ENCODE peak calls at places on chromosomes 4 and X, in eight cellular contexts. One of them, this sample, is unnamed. For H3K36me3, the result is how much of the 10 kb centered on the place peaks cover.

GRCh38 chr4:168917150-168917779 is 92.8 kb downstream of the CBR4 start:
- DNase-seq in sigmoid colon: no peak
- DNase-seq in stomach: no peak
- DNase-seq in SK-N-SH: peak
- DNase-seq in GM23338: peak
- DNase-seq in K562: peak
- DNase-seq in prostate gland: no peak
- DNase-seq in upper lobe of left lung: no peak
- DNase-seq in this sample: no peak

GRCh38 chr4:133095591-133095990 is 53.5 kb upstream of the PCDH10 start:
- DNase-seq in sigmoid colon: no peak
- DNase-seq in stomach: no peak
- DNase-seq in SK-N-SH: no peak
- DNase-seq in GM23338: no peak
- DNase-seq in K562: no peak
- DNase-seq in prostate gland: no peak
- DNase-seq in upper lobe of left lung: no peak
- DNase-seq in this sample: no peak

GRCh38 chr4:86223472-86223871 is 136.4 kb downstream of the MAPK10 start:
- DNase-seq in sigmoid colon: no peak
- DNase-seq in stomach: no peak
- DNase-seq in SK-N-SH: peak
- DNase-seq in GM23338: peak
- DNase-seq in K562: peak
- DNase-seq in prostate gland: no peak
- DNase-seq in upper lobe of left lung: no peak
- DNase-seq in this sample: no peak

GRCh38 chrX:112163916-112164315 is 81.3 kb upstream of the TRPC5 start:
- DNase-seq in sigmoid colon: no peak
- DNase-seq in stomach: no peak
- DNase-seq in SK-N-SH: no peak
- DNase-seq in GM23338: no peak
- DNase-seq in K562: no peak
- DNase-seq in prostate gland: no peak
- DNase-seq in upper lobe of left lung: no peak
- DNase-seq in this sample: no peak

GRCh38 chrX:119359618-119360382 is 39.3 kb upstream of the SLC25A43 start:
- DNase-seq in sigmoid colon: no peak
- DNase-seq in stomach: no peak
- DNase-seq in SK-N-SH: no peak
- DNase-seq in GM23338: no peak
- DNase-seq in K562: no peak
- DNase-seq in prostate gland: no peak
- DNase-seq in upper lobe of left lung: no peak
- DNase-seq in this sample: no peak

GRCh38 chr4:137664055-137664405 is 131.7 kb upstream of the PCDH18 start:
- DNase-seq in sigmoid colon: no peak
- DNase-seq in stomach: no peak
- DNase-seq in SK-N-SH: no peak
- DNase-seq in GM23338: peak
- DNase-seq in K562: no peak
- DNase-seq in prostate gland: no peak
- DNase-seq in upper lobe of left lung: no peak
- DNase-seq in this sample: no peak

GRCh38 chrX:15204130-15204751 is 65.6 kb downstream of the ASB9 start:
- DNase-seq in sigmoid colon: no peak
- DNase-seq in stomach: no peak
- DNase-seq in SK-N-SH: no peak
- DNase-seq in GM23338: no peak
- DNase-seq in K562: no peak
- DNase-seq in prostate gland: no peak
- DNase-seq in upper lobe of left lung: no peak
- DNase-seq in this sample: no peak

GRCh38 chr4:175339100-175339707 is 421.0 kb downstream of the ADAM29 start:
- DNase-seq in sigmoid colon: no peak
- DNase-seq in stomach: no peak
- DNase-seq in SK-N-SH: no peak
- DNase-seq in GM23338: no peak
- DNase-seq in K562: no peak
- DNase-seq in prostate gland: no peak
- DNase-seq in upper lobe of left lung: no peak
- DNase-seq in this sample: no peak

GRCh38 chr4:75015627-75016026 is 82.7 kb downstream of the PARM1 start:
- DNase-seq in sigmoid colon: no peak
- DNase-seq in stomach: peak
- DNase-seq in SK-N-SH: no peak
- DNase-seq in GM23338: no peak
- DNase-seq in K562: no peak
- DNase-seq in prostate gland: peak
- DNase-seq in upper lobe of left lung: peak
- DNase-seq in this sample: no peak

GRCh38 chrX:13428055-13428786 is 108.4 kb upstream of the ATXN3L start:
- DNase-seq in sigmoid colon: no peak
- DNase-seq in stomach: no peak
- DNase-seq in SK-N-SH: no peak
- DNase-seq in GM23338: peak
- DNase-seq in K562: no peak
- DNase-seq in prostate gland: no peak
- DNase-seq in upper lobe of left lung: no peak
- DNase-seq in this sample: no peak

GRCh38 chr4:131613086-131613823 is 1535.8 kb upstream of the PCDH10 start:
- DNase-seq in sigmoid colon: no peak
- DNase-seq in stomach: no peak
- DNase-seq in SK-N-SH: no peak
- DNase-seq in GM23338: no peak
- DNase-seq in K562: no peak
- DNase-seq in prostate gland: no peak
- DNase-seq in upper lobe of left lung: no peak
- DNase-seq in this sample: no peak

GRCh38 chr4:101655847-101656246 is 134.7 kb upstream of the BANK1 start:
- DNase-seq in sigmoid colon: no peak
- DNase-seq in stomach: no peak
- DNase-seq in SK-N-SH: no peak
- DNase-seq in GM23338: no peak
- DNase-seq in K562: no peak
- DNase-seq in prostate gland: no peak
- DNase-seq in upper lobe of left lung: no peak
- DNase-seq in this sample: no peak

GRCh38 chrX:57083143-57083542 is 38.2 kb downstream of the SPIN2B start:
- DNase-seq in sigmoid colon: no peak
- DNase-seq in stomach: no peak
- DNase-seq in SK-N-SH: no peak
- DNase-seq in GM23338: peak
- DNase-seq in K562: no peak
- DNase-seq in prostate gland: no peak
- DNase-seq in upper lobe of left lung: no peak
- DNase-seq in this sample: no peak

GRCh38 chr4:100311181-100311580 is 120.9 kb upstream of the DDIT4L start:
- DNase-seq in sigmoid colon: no peak
- DNase-seq in stomach: no peak
- DNase-seq in SK-N-SH: no peak
- DNase-seq in GM23338: peak
- DNase-seq in K562: no peak
- DNase-seq in prostate gland: no peak
- DNase-seq in upper lobe of left lung: no peak
- DNase-seq in this sample: no peak

GRCh38 chr4:186167605-186168004 is 23.8 kb upstream of the CYP4V2 start:
- DNase-seq in sigmoid colon: no peak
- DNase-seq in stomach: no peak
- DNase-seq in SK-N-SH: no peak
- DNase-seq in GM23338: peak
- DNase-seq in K562: no peak
- DNase-seq in prostate gland: no peak
- DNase-seq in upper lobe of left lung: no peak
- DNase-seq in this sample: peak

GRCh38 chr4:53005149-53005546 is 143.0 kb downstream of the RASL11B start:
- DNase-seq in sigmoid colon: no peak
- DNase-seq in stomach: no peak
- DNase-seq in SK-N-SH: no peak
- DNase-seq in GM23338: no peak
- DNase-seq in K562: no peak
- DNase-seq in prostate gland: no peak
- DNase-seq in upper lobe of left lung: no peak
- DNase-seq in this sample: no peak

GRCh38 chr4:16761031-16761430 is 137.4 kb downstream of the LDB2 start:
- DNase-seq in sigmoid colon: no peak
- DNase-seq in stomach: no peak
- DNase-seq in SK-N-SH: no peak
- DNase-seq in GM23338: no peak
- DNase-seq in K562: no peak
- DNase-seq in prostate gland: no peak
- DNase-seq in upper lobe of left lung: no peak
- DNase-seq in this sample: no peak

GRCh38 chr4:4438891-4439290 is 52.0 kb downstream of the NSG1 start:
- DNase-seq in sigmoid colon: no peak
- DNase-seq in stomach: no peak
- DNase-seq in SK-N-SH: no peak
- DNase-seq in GM23338: no peak
- DNase-seq in K562: no peak
- DNase-seq in prostate gland: no peak
- DNase-seq in upper lobe of left lung: no peak
- DNase-seq in this sample: no peak
- H3K36me3 ChIP-seq in sigmoid colon: under half
- H3K36me3 ChIP-seq in stomach: half or more
- H3K36me3 ChIP-seq in SK-N-SH: under half
- H3K36me3 ChIP-seq in GM23338: under half
- H3K36me3 ChIP-seq in K562: under half
- H3K36me3 ChIP-seq in prostate gland: under half
- H3K36me3 ChIP-seq in upper lobe of left lung: under half
- H3K36me3 ChIP-seq in this sample: under half

GRCh38 chr4:40630335-40631021 is 814 bp upstream of the RBM47 start:
- DNase-seq in sigmoid colon: peak
- DNase-seq in stomach: peak
- DNase-seq in SK-N-SH: peak
- DNase-seq in GM23338: peak
- DNase-seq in K562: no peak
- DNase-seq in prostate gland: peak
- DNase-seq in upper lobe of left lung: peak
- DNase-seq in this sample: no peak

GRCh38 chr4:40626183-40626990 is 3.3 kb downstream of the RBM47 start:
- DNase-seq in sigmoid colon: no peak
- DNase-seq in stomach: no peak
- DNase-seq in SK-N-SH: no peak
- DNase-seq in GM23338: peak
- DNase-seq in K562: no peak
- DNase-seq in prostate gland: peak
- DNase-seq in upper lobe of left lung: no peak
- DNase-seq in this sample: no peak

GRCh38 chr4:40628888-40629287 is 776 bp downstream of the RBM47 start:
- DNase-seq in sigmoid colon: no peak
- DNase-seq in stomach: no peak
- DNase-seq in SK-N-SH: no peak
- DNase-seq in GM23338: peak
- DNase-seq in K562: no peak
- DNase-seq in prostate gland: no peak
- DNase-seq in upper lobe of left lung: no peak
- DNase-seq in this sample: no peak

GRCh38 chr4:40627540-40627939 is 2.1 kb downstream of the RBM47 start:
- DNase-seq in sigmoid colon: no peak
- DNase-seq in stomach: no peak
- DNase-seq in SK-N-SH: no peak
- DNase-seq in GM23338: no peak
- DNase-seq in K562: no peak
- DNase-seq in prostate gland: no peak
- DNase-seq in upper lobe of left lung: no peak
- DNase-seq in this sample: no peak

DNA sequence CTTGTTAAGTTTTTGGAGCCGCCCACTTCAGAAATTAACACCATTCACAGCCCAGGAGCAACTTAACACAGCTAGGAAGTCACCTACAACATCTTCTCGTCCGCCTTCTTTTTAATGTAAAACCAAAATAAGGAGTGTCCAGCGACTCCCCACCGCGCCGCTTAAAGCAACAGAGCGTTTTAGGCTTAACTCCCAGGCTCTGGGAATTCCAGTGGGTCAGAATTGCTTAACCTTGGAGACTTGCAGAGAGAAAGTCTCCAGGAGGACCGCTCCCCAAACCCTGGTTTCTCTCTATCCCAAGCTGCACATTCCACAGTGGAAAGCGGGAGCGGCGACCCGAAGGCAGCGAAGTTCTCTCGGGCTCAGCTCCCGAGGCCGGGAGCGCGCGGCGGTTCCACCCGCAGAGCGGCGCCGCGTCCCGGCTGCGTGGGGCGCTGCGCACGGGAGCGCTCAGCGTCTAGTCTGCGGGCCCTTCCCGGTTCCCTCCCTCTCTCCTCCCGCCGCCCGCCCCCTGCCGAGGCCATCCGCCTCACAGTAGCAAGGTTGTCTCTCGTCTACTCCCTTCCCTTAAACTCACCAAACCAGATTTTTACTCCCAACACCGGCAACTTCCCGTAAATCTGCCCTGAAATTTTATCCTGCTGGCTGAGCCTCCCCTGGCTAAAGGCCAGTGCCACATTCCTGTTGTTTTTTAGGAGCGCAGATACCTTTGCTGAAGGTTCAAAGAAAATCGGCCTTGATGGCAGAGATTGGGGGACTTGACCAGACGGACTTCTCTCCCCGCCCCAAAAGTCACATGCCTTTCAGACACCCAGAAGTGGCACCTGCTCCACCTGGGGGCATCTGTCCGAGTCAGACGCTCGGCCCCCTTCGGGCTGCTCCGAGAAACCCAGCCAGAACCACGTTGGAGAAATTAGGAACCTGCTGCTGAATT is at the start of gene RBM47:
- DNase-seq in sigmoid colon: peak
- DNase-seq in stomach: peak
- DNase-seq in SK-N-SH: peak
- DNase-seq in GM23338: peak
- DNase-seq in K562: no peak
- DNase-seq in prostate gland: peak
- DNase-seq in upper lobe of left lung: peak
- DNase-seq in this sample: no peak
- TF ChIP-seq POLR2AphosphoS5 in sigmoid colon: peak
- TF ChIP-seq POLR2AphosphoS5 in stomach: no peak
- TF ChIP-seq POLR2AphosphoS5 in SK-N-SH: no peak
- TF ChIP-seq POLR2AphosphoS5 in GM23338: peak
- TF ChIP-seq POLR2AphosphoS5 in K562: no peak
- TF ChIP-seq POLR2AphosphoS5 in prostate gland: peak
- TF ChIP-seq POLR2AphosphoS5 in upper lobe of left lung: peak
- TF ChIP-seq POLR2AphosphoS5 in this sample: no peak

DNA sequence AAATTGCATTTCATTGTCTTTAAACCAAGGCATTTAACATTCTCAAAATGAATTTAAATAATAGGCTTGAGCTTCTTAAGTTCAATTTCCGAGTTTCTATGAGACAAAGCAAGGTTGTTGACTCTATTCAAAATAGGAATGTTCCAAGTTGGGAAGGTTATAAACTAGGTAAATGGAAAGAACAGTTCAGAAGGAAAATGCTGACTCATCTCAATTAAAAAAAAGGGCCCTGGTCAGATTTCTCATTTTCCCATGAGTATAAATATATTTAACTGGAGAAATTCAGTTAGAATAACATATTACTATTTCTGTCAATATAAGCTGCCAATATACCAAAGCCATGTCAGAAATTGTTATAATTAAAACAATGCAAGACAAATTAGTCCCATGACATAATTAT is 113.8 kb downstream of the ATP8A1 start:
- DNase-seq in sigmoid colon: no peak
- DNase-seq in stomach: no peak
- DNase-seq in SK-N-SH: no peak
- DNase-seq in GM23338: no peak
- DNase-seq in K562: no peak
- DNase-seq in prostate gland: no peak
- DNase-seq in upper lobe of left lung: no peak
- DNase-seq in this sample: no peak
- H3K36me3 ChIP-seq in sigmoid colon: under half
- H3K36me3 ChIP-seq in stomach: under half
- H3K36me3 ChIP-seq in SK-N-SH: under half
- H3K36me3 ChIP-seq in GM23338: under half
- H3K36me3 ChIP-seq in K562: under half
- H3K36me3 ChIP-seq in prostate gland: under half
- H3K36me3 ChIP-seq in upper lobe of left lung: under half
- H3K36me3 ChIP-seq in this sample: under half

GRCh38 chrX:130083656-130084382 is 26.5 kb downstream of the ELF4 start:
- DNase-seq in sigmoid colon: no peak
- DNase-seq in stomach: no peak
- DNase-seq in SK-N-SH: no peak
- DNase-seq in GM23338: no peak
- DNase-seq in K562: no peak
- DNase-seq in prostate gland: no peak
- DNase-seq in upper lobe of left lung: peak
- DNase-seq in this sample: no peak
- TF ChIP-seq POLR2AphosphoS5 in sigmoid colon: no peak
- TF ChIP-seq POLR2AphosphoS5 in stomach: no peak
- TF ChIP-seq POLR2AphosphoS5 in SK-N-SH: no peak
- TF ChIP-seq POLR2AphosphoS5 in GM23338: no peak
- TF ChIP-seq POLR2AphosphoS5 in K562: no peak
- TF ChIP-seq POLR2AphosphoS5 in prostate gland: no peak
- TF ChIP-seq POLR2AphosphoS5 in upper lobe of left lung: no peak
- TF ChIP-seq POLR2AphosphoS5 in this sample: no peak

This sample was measured in esophagus muscularis mucosa.